ENCODE peak calls at places on chromosomes 16 and 17, in ten cellular contexts. L, A, E, Q, J, B, H, C, G and T are unnamed samples.
A peak's percentile ranks its signal among the peaks of the same experiment; 100 is the strongest.

GRCh38 chr16:14456793-14457481 is 173.1 kb downstream of the PARN start:
- DNase-seq in H (no peak), C (no peak), B (no peak), A (no peak), G (peak; percentile 19), E (no peak), L (no peak), J (no peak), Q (peak; percentile 78), T (no peak)

GRCh38 chr17:3805581-3805980 is 4.6 kb upstream of the ITGAE start:
- DNase-seq in J (no peak), A (no peak), Q (no peak), C (no peak), G (no peak), L (no peak), B (no peak), E (no peak), H (no peak), T (no peak)

GRCh38 chr17:3835410-3836229 is 10.4 kb downstream of the NCBP3 start:
- DNase-seq in C (no peak), Q (no peak), J (no peak), E (no peak), A (no peak), B (no peak), G (no peak), H (no peak), L (no peak), T (no peak)

GRCh38 chr17:45345554-45346254 is 28.9 kb upstream of the MAP3K14 start:
- DNase-seq in C (no peak), E (no peak), J (no peak), H (no peak), B (no peak), G (peak; percentile 46), A (no peak), Q (peak; percentile 70), L (no peak), T (no peak)

GRCh38 chr17:51152766-51153209 is 571 bp upstream of the NME1 start:
- DNase-seq in L (peak; percentile 26), G (no peak), H (no peak), Q (peak; percentile 42), A (no peak), E (no peak), J (no peak), B (no peak), C (no peak), T (no peak)

GRCh38 chr17:81258292-81258691 is 19.2 kb downstream of the NDUFAF8 start:
- DNase-seq in A (no peak), J (no peak), C (no peak), H (no peak), G (no peak), E (no peak), B (no peak), L (no peak), Q (no peak), T (no peak)

GRCh38 chr16:14668556-14669223 is 25.4 kb downstream of the PLA2G10 start:
- DNase-seq in G (no peak), H (no peak), C (no peak), L (no peak), Q (no peak), B (no peak), E (no peak), A (no peak), J (no peak), T (no peak)

GRCh38 chr17:2406903-2407790 is 6.3 kb upstream of the MNT start:
- DNase-seq in Q (peak; percentile 92), G (peak; percentile 97), E (peak; percentile 67), C (no peak), A (no peak), J (peak; percentile 69), B (peak; percentile 91), L (peak; percentile 58), H (no peak), T (no peak)

GRCh38 chr17:49565948-49566491 is 9.7 kb upstream of the NXPH3 start:
- DNase-seq in L (peak; percentile 71), Q (peak; percentile 5), G (peak; percentile 35), A (no peak), C (peak; percentile 40), J (peak; percentile 87), H (no peak), E (no peak), B (peak; percentile 82), T (no peak)

GRCh38 chr16:83581994-83582747 is 225.6 kb upstream of the HSBP1 start:
- DNase-seq in B (no peak), Q (no peak), J (no peak), H (no peak), G (no peak), L (no peak), A (no peak), C (no peak), E (no peak), T (no peak)

GRCh38 chr17:2909164-2909852 is 113.1 kb downstream of the RAP1GAP2 start:
- DNase-seq in B (peak; percentile 43), J (no peak), Q (no peak), A (no peak), G (no peak), H (no peak), E (no peak), L (no peak), C (no peak), T (no peak)

GRCh38 chr17:65531508-65532431 is 29.7 kb downstream of the AXIN2 start:
- DNase-seq in Q (peak; percentile 60), J (peak; percentile 44), L (peak; percentile 25), C (no peak), G (peak; percentile 73), A (no peak), E (no peak), H (no peak), B (peak; percentile 88), T (no peak)

GRCh38 chr17:82791532-82791931 is 39.7 kb downstream of the TBCD start:
- DNase-seq in H (no peak), A (no peak), C (no peak), B (no peak), L (no peak), Q (peak; percentile 96), J (no peak), E (peak; percentile 62), G (peak; percentile 96), T (no peak)

GRCh38 chr17:36869441-36869840 is 67.8 kb upstream of the LHX1 start:
- DNase-seq in H (no peak), L (no peak), Q (no peak), J (no peak), C (no peak), A (no peak), E (no peak), G (no peak), B (no peak), T (no peak)

GRCh38 chr16:24731722-24732419 is 2.4 kb downstream of the TNRC6A start:
- DNase-seq in C (no peak), L (peak; percentile 55), Q (no peak), B (peak; percentile 71), J (peak; percentile 41), E (no peak), H (no peak), A (no peak), G (no peak), T (no peak)

GRCh38 chr16:49857423-49858181 is 1.7 kb upstream of the ZNF423 start:
- DNase-seq in C (no peak), B (peak; percentile 80), E (peak; percentile 54), A (peak; percentile 88), H (peak; percentile 64), G (peak; percentile 69), J (peak; percentile 56), L (peak; percentile 83), Q (peak; percentile 48), T (peak; percentile 31)

DNA sequence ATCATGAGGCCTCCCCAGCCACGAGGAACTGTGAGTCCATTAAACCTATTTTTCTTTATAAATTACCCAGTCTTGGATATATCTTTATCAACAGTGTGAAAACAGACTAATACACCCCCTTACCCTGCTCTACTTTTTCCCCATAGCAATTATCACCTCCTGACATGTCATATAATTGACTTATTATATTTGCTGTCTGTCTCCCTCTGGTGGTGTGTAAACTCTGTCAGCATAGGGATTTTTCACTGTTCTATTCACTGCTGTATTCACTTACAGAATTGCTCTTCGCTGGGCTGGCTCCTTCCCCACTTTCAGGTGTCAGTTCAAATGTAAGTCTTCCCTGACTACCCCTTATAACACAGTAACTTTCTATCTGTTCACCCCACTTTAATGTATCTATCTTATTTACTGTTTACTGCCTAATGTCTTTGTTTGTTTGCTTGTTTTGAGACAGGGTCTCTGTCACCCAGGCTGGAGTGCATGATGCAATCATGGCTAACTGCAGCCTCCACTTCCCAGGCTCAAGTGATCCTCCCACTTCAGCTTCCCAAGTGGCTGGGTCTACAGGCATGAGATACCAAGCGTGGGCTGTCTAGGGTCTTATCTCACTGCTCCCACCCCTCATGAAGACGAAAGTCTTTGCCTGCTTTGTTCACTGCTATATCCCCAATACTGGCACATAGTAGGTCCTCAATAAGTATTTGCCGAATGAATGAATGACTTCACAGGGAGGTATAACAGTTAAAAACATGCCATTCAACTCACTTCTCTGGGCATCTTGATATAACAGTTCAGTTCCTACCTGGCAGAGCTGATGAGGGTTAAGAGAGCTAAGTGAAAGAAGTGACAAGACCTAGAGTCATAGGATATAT is 52.4 kb upstream of the CDH3 start:
- DNase-seq in B (no peak), Q (no peak), L (no peak), C (no peak), G (peak; percentile 28), J (no peak), H (no peak), E (peak; percentile 17), A (no peak), T (no peak)
- TF ChIP-seq CTCF in B (peak; percentile 6), Q (peak; percentile 32), L (no peak), C (peak; percentile 40), G (peak; percentile 32), J (no peak), H (peak; percentile 40), E (no peak), A (peak; percentile 11), T (peak; percentile 41)

GRCh38 chr17:28335201-28335958 is at the start of the genes IFT20 and TNFAIP1:
- DNase-seq in C (peak; percentile 97), J (peak; percentile 98), G (peak; percentile 100), L (peak; percentile 99), E (peak; percentile 93), A (peak; percentile 98), B (peak; percentile 100), Q (peak; percentile 100), H (peak; percentile 96), T (peak; percentile 92)
- TF ChIP-seq CTCF in C (no peak), J (no peak), G (no peak), L (no peak), E (no peak), A (no peak), B (no peak), Q (no peak), H (no peak), T (no peak)

DNA sequence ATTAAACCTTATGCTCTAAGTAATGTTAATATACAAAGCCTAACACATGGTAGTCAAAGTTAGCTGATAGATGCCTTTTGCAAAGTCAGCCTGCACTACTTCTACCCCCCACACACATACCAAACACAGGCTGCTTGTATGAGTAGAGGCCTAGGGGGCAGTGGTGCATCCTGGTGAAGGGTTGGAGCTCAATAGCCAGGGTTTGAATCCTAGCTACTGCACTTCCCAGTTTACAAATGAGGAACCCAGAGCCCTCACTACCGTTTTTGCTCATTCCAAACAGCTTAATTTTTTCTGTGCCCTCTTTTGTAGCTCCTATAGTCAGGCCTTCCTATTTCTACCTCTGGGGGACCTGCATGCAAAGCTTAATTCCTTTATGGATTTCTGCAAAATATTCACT is 18.9 kb upstream of the HYDIN start:
- DNase-seq in Q (no peak), H (no peak), A (no peak), B (no peak), J (no peak), C (no peak), G (no peak), E (no peak), L (no peak), T (no peak)
- TF ChIP-seq CTCF in Q (no peak), H (no peak), A (no peak), B (no peak), J (no peak), C (no peak), G (no peak), E (no peak), L (no peak), T (no peak)

GRCh38 chr17:46977348-46977747 is 1.7 kb downstream of the RPRML start:
- DNase-seq in G (no peak), H (no peak), C (no peak), J (peak; percentile 39), A (no peak), E (no peak), L (peak; percentile 66), Q (peak; percentile 29), B (peak; percentile 39), T (no peak)
- TF ChIP-seq CTCF in G (peak; percentile 16), H (no peak), C (peak; percentile 24), J (no peak), A (no peak), E (no peak), L (no peak), Q (peak; percentile 28), B (no peak), T (no peak)